ENCODE peak calls at places on chromosomes 3 and 15, in four cellular contexts. One of them, this sample, is unnamed.

GRCh38 chr15:51649659-51650521 is 27.3 kb upstream of the DMXL2 start:
- DNase-seq in HCT116: peak; percentile 71
- DNase-seq in stimulated activated CD4-positive, alpha-beta T cell treated with anti-CD3 and anti-CD28 coated beads, Interleukin-2, amount 100 ng/mL, for 24 hours: no peak
- DNase-seq in EH: peak; percentile 76
- DNase-seq in this sample: peak; percentile 75

GRCh38 chr3:108414007-108414406 is 96.4 kb downstream of the MYH15 start:
- DNase-seq in stimulated activated CD4-positive, alpha-beta T cell treated with anti-CD3 and anti-CD28 coated beads, Interleukin-2, amount 100 ng/mL, for 24 hours: no peak
- DNase-seq in EH: peak; percentile 54
- DNase-seq in HCT116: no peak
- DNase-seq in this sample: no peak

GRCh38 chr3:141418751-141419150 is 50.4 kb downstream of the ZBTB38 start:
- DNase-seq in EH: no peak
- DNase-seq in stimulated activated CD4-positive, alpha-beta T cell treated with anti-CD3 and anti-CD28 coated beads, Interleukin-2, amount 100 ng/mL, for 24 hours: no peak
- DNase-seq in HCT116: no peak
- DNase-seq in this sample: no peak

GRCh38 chr3:48465531-48466378 is 19.2 kb downstream of the ATRIP start:
- DNase-seq in EH: peak; percentile 100
- DNase-seq in stimulated activated CD4-positive, alpha-beta T cell treated with anti-CD3 and anti-CD28 coated beads, Interleukin-2, amount 100 ng/mL, for 24 hours: peak; percentile 85
- DNase-seq in HCT116: peak; percentile 96
- DNase-seq in this sample: peak; percentile 98

GRCh38 chr15:50380089-50380488 is 25.1 kb upstream of the GABPB1 start:
- DNase-seq in HCT116: no peak
- DNase-seq in stimulated activated CD4-positive, alpha-beta T cell treated with anti-CD3 and anti-CD28 coated beads, Interleukin-2, amount 100 ng/mL, for 24 hours: no peak
- DNase-seq in EH: peak; percentile 21
- DNase-seq in this sample: no peak

GRCh38 chr3:71601811-71602210 is 18.3 kb upstream of the FOXP1 start:
- DNase-seq in stimulated activated CD4-positive, alpha-beta T cell treated with anti-CD3 and anti-CD28 coated beads, Interleukin-2, amount 100 ng/mL, for 24 hours: no peak
- DNase-seq in EH: peak; percentile 85
- DNase-seq in HCT116: no peak
- DNase-seq in this sample: peak; percentile 7

GRCh38 chr3:132209860-132210259 is 107.3 kb upstream of the ACP3 start:
- DNase-seq in stimulated activated CD4-positive, alpha-beta T cell treated with anti-CD3 and anti-CD28 coated beads, Interleukin-2, amount 100 ng/mL, for 24 hours: no peak
- DNase-seq in HCT116: no peak
- DNase-seq in EH: no peak
- DNase-seq in this sample: peak; percentile 30

GRCh38 chr3:49715611-49716121 is 3.8 kb downstream of the AMIGO3 start:
- DNase-seq in HCT116: no peak
- DNase-seq in EH: no peak
- DNase-seq in stimulated activated CD4-positive, alpha-beta T cell treated with anti-CD3 and anti-CD28 coated beads, Interleukin-2, amount 100 ng/mL, for 24 hours: no peak
- DNase-seq in this sample: no peak

GRCh38 chr3:4906107-4906621 is 73.1 kb upstream of the BHLHE40 start:
- DNase-seq in stimulated activated CD4-positive, alpha-beta T cell treated with anti-CD3 and anti-CD28 coated beads, Interleukin-2, amount 100 ng/mL, for 24 hours: no peak
- DNase-seq in EH: peak; percentile 14
- DNase-seq in HCT116: no peak
- DNase-seq in this sample: peak; percentile 36

GRCh38 chr15:89964555-89964954 is 36.6 kb upstream of the ZNF710 start:
- DNase-seq in EH: no peak
- DNase-seq in HCT116: no peak
- DNase-seq in stimulated activated CD4-positive, alpha-beta T cell treated with anti-CD3 and anti-CD28 coated beads, Interleukin-2, amount 100 ng/mL, for 24 hours: no peak
- DNase-seq in this sample: no peak

GRCh38 chr3:154095832-154096421 is 25.3 kb upstream of the ARHGEF26 start:
- DNase-seq in HCT116: peak; percentile 12
- DNase-seq in EH: peak; percentile 12
- DNase-seq in stimulated activated CD4-positive, alpha-beta T cell treated with anti-CD3 and anti-CD28 coated beads, Interleukin-2, amount 100 ng/mL, for 24 hours: no peak
- DNase-seq in this sample: no peak

GRCh38 chr3:124291008-124291407 is 299.1 kb upstream of the ROPN1 start:
- DNase-seq in HCT116: no peak
- DNase-seq in EH: no peak
- DNase-seq in stimulated activated CD4-positive, alpha-beta T cell treated with anti-CD3 and anti-CD28 coated beads, Interleukin-2, amount 100 ng/mL, for 24 hours: no peak
- DNase-seq in this sample: no peak

GRCh38 chr3:11803977-11804903 is 42.4 kb downstream of the TAMM41 start:
- DNase-seq in EH: peak; percentile 72
- DNase-seq in HCT116: peak; percentile 35
- DNase-seq in stimulated activated CD4-positive, alpha-beta T cell treated with anti-CD3 and anti-CD28 coated beads, Interleukin-2, amount 100 ng/mL, for 24 hours: peak; percentile 24
- DNase-seq in this sample: peak; percentile 65